ENCODE peak calls at places on chromosomes 3 and 15, in eight cellular contexts. A, D, C, T, S, E, B and H are unnamed samples.

GRCh38 chr3:36697397-36698001 is 66.9 kb downstream of the DCLK3 start:
- DNase-seq in A (no peak), D (no peak), B (no peak), E (no peak), S (no peak), T (no peak), C (no peak), H (no peak)

GRCh38 chr3:156037356-156037755 is 83.0 kb upstream of the KCNAB1 start:
- DNase-seq in D (no peak), T (no peak), A (no peak), C (no peak), E (peak), B (no peak), S (no peak), H (no peak)

GRCh38 chr3:13718000-13718399 is 161.9 kb downstream of the WNT7A start:
- DNase-seq in T (no peak), A (no peak), D (no peak), C (no peak), E (no peak), B (no peak), S (no peak), H (no peak)

GRCh38 chr3:57164606-57165573 is at the start of gene IL17RD:
- DNase-seq in B (no peak), E (no peak), D (peak), S (peak), A (no peak), C (peak), T (peak), H (no peak)

GRCh38 chr15:79977431-79977940 is 6.5 kb upstream of the BCL2A1 start:
- DNase-seq in C (no peak), A (no peak), E (no peak), B (no peak), S (no peak), D (no peak), T (no peak), H (no peak)

GRCh38 chr3:138078901-138079344 is 36.5 kb downstream of the DZIP1L start:
- DNase-seq in B (no peak), A (no peak), C (peak), T (no peak), E (no peak), D (peak), S (peak), H (no peak)

GRCh38 chr3:73813978-73814292 is 189.2 kb upstream of the PDZRN3 start:
- DNase-seq in C (no peak), E (no peak), T (no peak), S (no peak), D (no peak), A (no peak), B (no peak), H (no peak)

GRCh38 chr3:42371776-42372175 is 38.6 kb downstream of the LYZL4 start:
- DNase-seq in D (no peak), C (no peak), A (no peak), T (no peak), S (no peak), B (no peak), E (peak), H (no peak)

GRCh38 chr3:98223907-98224672 is 40.0 kb upstream of the OR5H6 start:
- DNase-seq in B (no peak), A (no peak), D (no peak), E (no peak), C (no peak), T (no peak), S (no peak), H (no peak)

GRCh38 chr3:149958171-149958796 is 12.4 kb downstream of the PFN2 start:
- DNase-seq in T (no peak), S (no peak), E (no peak), A (no peak), C (peak), B (no peak), D (no peak), H (no peak)

GRCh38 chr3:44942202-44942921 is 33.6 kb downstream of the ZDHHC3 start:
- DNase-seq in T (no peak), B (no peak), A (peak), E (no peak), D (no peak), C (peak), S (no peak), H (no peak)

GRCh38 chr3:64131755-64132154 is 93.5 kb downstream of the PRICKLE2 start:
- DNase-seq in B (no peak), C (peak), A (no peak), D (no peak), S (no peak), E (no peak), T (no peak), H (no peak)

GRCh38 chr3:184368116-184368803 is 6.8 kb downstream of the POLR2H start:
- DNase-seq in E (no peak), B (no peak), T (no peak), C (no peak), S (no peak), D (no peak), A (no peak), H (no peak)

GRCh38 chr15:76391847-76392246 is 55.3 kb downstream of the ISL2 start:
- DNase-seq in T (no peak), C (no peak), S (no peak), A (no peak), B (no peak), E (no peak), D (no peak), H (no peak)

GRCh38 chr3:129118745-129119144 is 2.9 kb downstream of the RAB43 start:
- DNase-seq in B (peak), A (no peak), E (no peak), D (no peak), T (no peak), C (no peak), S (no peak), H (no peak)

GRCh38 chr15:31438601-31439265 is 112.1 kb downstream of the KLF13 start:
- DNase-seq in E (no peak), B (no peak), C (no peak), S (no peak), T (no peak), A (no peak), D (no peak), H (no peak)

GRCh38 chr3:190101320-190102117 is 19.2 kb downstream of the P3H2 start:
- DNase-seq in A (peak), E (no peak), B (no peak), S (peak), C (no peak), T (no peak), D (peak), H (no peak)

GRCh38 chr15:96331942-96332853 is 1.7 kb downstream of the NR2F2 start:
- DNase-seq in T (peak), E (no peak), C (peak), S (no peak), A (no peak), D (no peak), B (no peak), H (no peak)

GRCh38 chr3:65190111-65190510 is 502.3 kb upstream of the ADAMTS9 start:
- DNase-seq in B (no peak), A (no peak), T (no peak), C (no peak), S (no peak), E (no peak), D (no peak), H (no peak)

GRCh38 chr15:59315914-59316428 is 56.7 kb downstream of the MYO1E start:
- DNase-seq in B (no peak), C (peak), A (no peak), E (no peak), D (no peak), T (no peak), S (peak), H (no peak)

GRCh38 chr15:77508541-77509505 is 88.1 kb downstream of the HMG20A start:
- DNase-seq in A (no peak), S (no peak), E (no peak), D (no peak), B (no peak), C (no peak), T (peak), H (no peak)

GRCh38 chr3:99842826-99843589 is 25.3 kb downstream of the CMSS1 start:
- DNase-seq in D (peak), S (peak), A (no peak), C (peak), T (no peak), B (no peak), E (no peak), H (peak)

GRCh38 chr3:188064831-188065493 is 89.0 kb upstream of the LPP start:
- DNase-seq in E (no peak), C (no peak), B (no peak), T (no peak), A (no peak), S (peak), D (no peak), H (no peak)

GRCh38 chr15:70203981-70204560 is 106.4 kb upstream of the TLE3 start:
- DNase-seq in C (no peak), B (no peak), A (no peak), D (no peak), E (no peak), T (no peak), S (no peak), H (no peak)

GRCh38 chr15:45199136-45199810 is 11.5 kb upstream of the SHF start:
- DNase-seq in D (peak), T (no peak), S (no peak), A (peak), E (no peak), B (peak), C (peak), H (no peak)

GRCh38 chr15:30885814-30886213 is 17.9 kb upstream of the FAN1 start:
- DNase-seq in S (no peak), T (no peak), C (peak), D (no peak), A (no peak), B (no peak), E (no peak), H (no peak)

GRCh38 chr3:57956833-57957174 is 51.4 kb upstream of the FLNB start:
- DNase-seq in A (no peak), D (no peak), C (peak), T (no peak), E (no peak), B (no peak), S (no peak), H (no peak)

GRCh38 chr3:78070188-78070587 is 1030.3 kb downstream of the ROBO2 start:
- DNase-seq in B (no peak), T (no peak), C (peak), S (no peak), A (no peak), E (no peak), D (no peak), H (no peak)

GRCh38 chr3:10798600-10799367 is 17.2 kb upstream of the SLC6A11 start:
- DNase-seq in C (peak), D (no peak), B (no peak), A (no peak), S (no peak), T (no peak), E (no peak), H (no peak)

GRCh38 chr15:70486451-70487379 is 276.6 kb downstream of the UACA start:
- DNase-seq in T (peak), B (peak), A (no peak), C (peak), E (peak), S (peak), D (peak), H (no peak)

GRCh38 chr3:78255403-78255802 is 1215.5 kb downstream of the ROBO2 start:
- DNase-seq in D (no peak), B (no peak), T (no peak), C (peak), S (no peak), E (no peak), A (no peak), H (peak)

GRCh38 chr3:159832024-159832423 is 156.6 kb upstream of the IL12A start:
- DNase-seq in B (peak), D (no peak), E (no peak), S (no peak), A (no peak), C (no peak), T (no peak), H (no peak)

GRCh38 chr3:38268522-38268921 is 2.9 kb downstream of the SLC22A13 start:
- DNase-seq in E (no peak), B (no peak), D (no peak), T (no peak), A (no peak), C (no peak), S (no peak), H (no peak)

GRCh38 chr3:62318752-62319569 is 54.4 kb downstream of the FEZF2 start:
- DNase-seq in B (peak), T (peak), D (peak), A (peak), E (peak), S (peak), C (peak), H (no peak)

GRCh38 chr3:62316525-62316924 is 56.8 kb downstream of the FEZF2 start:
- DNase-seq in B (no peak), T (no peak), A (no peak), C (no peak), D (no peak), E (no peak), S (no peak), H (no peak)

GRCh38 chr3:62323241-62323640 is 50.1 kb downstream of the FEZF2 start:
- DNase-seq in S (no peak), E (no peak), A (no peak), T (no peak), D (no peak), B (no peak), C (no peak), H (no peak)

GRCh38 chr3:62319570-62320243 is 53.6 kb downstream of the FEZF2 start:
- DNase-seq in B (no peak), S (no peak), T (no peak), D (no peak), A (no peak), E (no peak), C (peak), H (no peak)

GRCh38 chr3:62318365-62318751 is 55.0 kb downstream of the FEZF2 start:
- DNase-seq in A (no peak), C (no peak), B (no peak), D (no peak), T (no peak), S (no peak), E (no peak), H (no peak)
- H3K4me3 ChIP-seq in A (peak), C (peak), B (no peak), D (peak), T (peak), S (peak), E (peak), H (peak)

GRCh38 chr3:127628426-127628787 is 578 bp upstream of the PODXL2 start:
- DNase-seq in C (no peak), B (no peak), S (no peak), D (no peak), E (no peak), A (no peak), T (no peak), H (no peak)

GRCh38 chr3:127630811-127631714 is 2.1 kb downstream of the PODXL2 start:
- DNase-seq in D (no peak), C (no peak), E (no peak), T (no peak), S (no peak), B (no peak), A (no peak), H (no peak)

GRCh38 chr3:127629462-127630403 is 748 bp downstream of the PODXL2 start:
- DNase-seq in S (no peak), A (no peak), E (peak), B (no peak), D (no peak), C (no peak), T (no peak), H (no peak)

GRCh38 chr3:127632035-127632434 is 3.0 kb downstream of the PODXL2 start:
- DNase-seq in A (no peak), T (no peak), D (no peak), E (no peak), C (no peak), S (no peak), B (no peak), H (no peak)

DNA sequence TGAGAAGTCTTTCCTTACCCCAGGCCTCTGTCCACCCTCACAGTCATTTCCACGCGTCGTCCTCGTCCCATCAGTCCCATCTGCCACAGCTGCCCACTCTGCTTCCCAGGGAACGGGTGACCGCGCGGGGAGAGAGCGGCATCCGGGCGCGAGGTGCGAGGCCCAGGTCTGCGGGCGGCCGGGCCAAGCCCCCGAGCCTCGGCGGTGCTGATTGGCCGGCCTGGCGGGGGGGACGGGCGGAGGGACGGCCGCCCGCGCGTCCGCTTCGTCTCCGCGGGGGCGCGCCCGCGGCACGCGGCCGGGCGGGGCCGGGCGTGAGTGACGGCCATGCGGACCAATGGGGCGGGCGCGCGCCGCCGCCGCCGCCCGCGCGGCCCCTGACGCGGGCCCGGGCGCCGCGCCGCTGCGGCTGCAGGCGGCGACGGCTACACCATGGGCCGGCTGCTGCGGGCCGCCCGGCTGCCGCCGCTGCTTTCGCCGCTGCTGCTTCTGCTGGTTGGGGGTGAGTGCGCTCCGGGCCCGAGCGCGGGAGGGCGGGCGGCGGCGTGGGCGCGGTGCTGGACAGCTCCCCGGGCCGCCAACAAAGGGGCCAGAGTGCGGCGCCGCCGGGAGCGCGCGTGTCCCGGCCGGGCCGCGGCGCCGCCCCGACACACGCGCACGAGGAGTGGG is at the start of gene PODXL2:
- DNase-seq in A (no peak), D (no peak), B (no peak), T (peak), E (no peak), C (peak), S (no peak), H (no peak)
- H3K4me3 ChIP-seq in A (peak), D (peak), B (no peak), T (peak), E (peak), C (peak), S (peak), H (peak)

GRCh38 chr3:32839714-32840085 is 21.9 kb downstream of the TRIM71 start:
- DNase-seq in B (no peak), T (no peak), S (no peak), C (no peak), E (no peak), A (no peak), D (no peak), H (no peak)
- H3K4me3 ChIP-seq in B (no peak), T (no peak), S (no peak), C (no peak), E (no peak), A (no peak), D (no peak), H (no peak)

GRCh38 chr15:41501961-41502786 is 8.5 kb downstream of the ITPKA start:
- DNase-seq in C (no peak), B (no peak), E (no peak), S (no peak), D (no peak), T (no peak), A (no peak), H (no peak)
- H3K4me3 ChIP-seq in C (no peak), B (no peak), E (no peak), S (no peak), D (no peak), T (peak), A (no peak), H (peak)

GRCh38 chr15:81189583-81190283 is 6.9 kb upstream of the IL16 start:
- DNase-seq in D (no peak), C (peak), E (no peak), T (peak), B (no peak), S (no peak), A (no peak), H (no peak)
- H3K4me3 ChIP-seq in D (no peak), C (no peak), E (no peak), T (no peak), B (no peak), S (no peak), A (no peak), H (no peak)

GRCh38 chr15:56208185-56208584 is 35.5 kb downstream of the RFX7 start:
- DNase-seq in C (no peak), D (no peak), T (no peak), B (no peak), S (no peak), E (no peak), A (no peak), H (no peak)
- H3K4me3 ChIP-seq in C (no peak), D (no peak), T (no peak), B (no peak), S (no peak), E (no peak), A (no peak), H (no peak)

DNA sequence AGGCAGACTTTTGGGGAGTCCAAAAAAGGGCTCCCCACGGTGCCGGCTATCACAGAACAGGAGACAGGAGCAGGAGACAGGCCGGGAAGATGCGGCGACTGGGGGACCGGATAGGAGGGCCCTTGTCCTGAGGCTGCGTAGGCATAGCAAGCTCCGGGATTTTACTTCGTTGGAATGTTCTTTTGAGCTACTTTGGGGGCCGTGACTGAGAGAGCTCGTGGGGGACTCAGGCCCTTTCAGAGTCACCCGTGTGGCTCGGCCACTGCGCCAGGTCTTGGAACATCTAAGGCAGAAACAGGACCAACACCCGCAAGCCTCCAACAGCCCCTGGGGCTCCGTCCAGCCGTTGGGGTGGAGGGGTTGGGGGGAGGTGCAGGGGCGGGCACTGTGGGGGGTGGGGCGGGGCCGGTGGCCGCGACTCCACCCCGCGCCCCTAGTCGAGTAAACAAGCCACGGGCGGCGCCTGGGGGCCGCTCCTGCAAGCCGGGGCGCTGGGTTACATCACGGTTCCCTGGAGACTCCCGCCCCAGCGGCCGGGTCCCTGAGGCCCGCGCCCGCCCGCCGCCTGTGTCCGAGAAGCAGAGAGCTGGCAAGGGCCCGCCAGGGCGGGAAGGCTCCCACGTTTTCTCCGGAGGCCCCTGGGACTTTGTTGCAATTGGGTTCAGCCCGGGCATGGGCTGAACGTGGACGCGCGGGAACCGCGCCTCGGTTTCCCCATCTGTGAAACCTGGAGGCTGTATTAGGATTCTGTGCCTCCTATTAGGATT is 23.3 kb upstream of the C15orf39 start:
- DNase-seq in A (no peak), T (peak), S (no peak), E (no peak), B (no peak), D (no peak), C (no peak), H (no peak)
- H3K4me3 ChIP-seq in A (no peak), T (peak), S (peak), E (no peak), B (no peak), D (no peak), C (no peak), H (no peak)

DNA sequence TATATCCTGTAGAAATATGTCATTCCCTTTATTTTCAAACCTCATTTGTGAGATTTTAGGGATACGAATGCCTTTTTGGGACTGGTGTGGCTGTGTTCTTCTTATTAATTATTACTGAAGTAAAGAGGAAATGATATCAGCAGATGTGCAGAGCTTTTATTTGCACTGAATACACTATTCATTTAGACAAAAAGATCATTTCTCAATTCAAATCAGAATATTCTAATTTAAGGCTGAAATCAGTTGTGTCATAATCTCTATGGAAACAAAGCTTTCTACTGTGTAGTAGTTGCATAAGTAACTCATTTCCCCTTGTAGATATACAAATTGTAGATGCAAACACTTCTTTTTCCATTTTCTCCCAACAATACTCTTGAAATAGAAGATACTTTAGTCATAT is 56.0 kb downstream of the PDE8A start:
- DNase-seq in T (no peak), E (no peak), S (no peak), A (no peak), D (no peak), C (no peak), B (no peak), H (no peak)
- H3K4me3 ChIP-seq in T (no peak), E (peak), S (no peak), A (no peak), D (no peak), C (no peak), B (no peak), H (no peak)